ENCODE peak calls at places on chromosomes 16 and 17, in five cellular contexts. V, W, Y, L and R are unnamed samples.

GRCh38 chr17:71024172-71024571 is 854.8 kb downstream of the KCNJ2 start:
- DNase-seq in W (no peak), L (no peak), Y (no peak), V (no peak), R (no peak)

GRCh38 chr16:86122681-86123342 is 223.8 kb downstream of the IRF8 start:
- DNase-seq in V (no peak), W (no peak), L (no peak), Y (no peak), R (no peak)

GRCh38 chr16:74372953-74373846 is 2.9 kb upstream of the NPIPB15 start:
- DNase-seq in L (no peak), V (no peak), Y (no peak), W (no peak), R (no peak)

GRCh38 chr17:36817483-36818048 is 119.7 kb upstream of the LHX1 start:
- DNase-seq in Y (no peak), W (no peak), L (no peak), V (no peak), R (no peak)

GRCh38 chr17:52145496-52145895 is 13.0 kb downstream of the CA10 start:
- DNase-seq in V (no peak), L (no peak), Y (no peak), W (no peak), R (no peak)

GRCh38 chr16:5640883-5641282 is 543.3 kb upstream of the EEF2KMT start:
- DNase-seq in L (no peak), V (no peak), W (no peak), Y (no peak), R (no peak)

GRCh38 chr17:2396568-2397246 is 4.2 kb downstream of the MNT start:
- DNase-seq in Y (peak; percentile 99), W (peak; percentile 96), V (peak; percentile 41), L (no peak), R (no peak)

GRCh38 chr16:86576591-86577313 is 1.6 kb upstream of the FOXL1 start:
- DNase-seq in L (no peak), Y (peak; percentile 66), W (no peak), V (no peak), R (no peak)

GRCh38 chr17:47721725-47722124 is 11.3 kb upstream of the TBX21 start:
- DNase-seq in W (no peak), V (no peak), L (no peak), Y (no peak), R (no peak)

GRCh38 chr17:7842380-7842949 is 8.4 kb downstream of the KDM6B start:
- DNase-seq in L (no peak), V (peak; percentile 98), W (peak; percentile 51), Y (peak; percentile 95), R (peak; percentile 94)

GRCh38 chr16:83095926-83096692 is 469.3 kb downstream of the CDH13 start:
- DNase-seq in V (no peak), Y (peak; percentile 47), W (no peak), L (no peak), R (no peak)

GRCh38 chr17:38577645-38578173 is 28.0 kb downstream of the SRCIN1 start:
- DNase-seq in Y (no peak), V (no peak), W (no peak), L (no peak), R (no peak)

GRCh38 chr17:74362811-74363498 is 1.3 kb upstream of the BTBD17 start:
- DNase-seq in L (no peak), V (no peak), W (no peak), Y (no peak), R (no peak)

GRCh38 chr16:68035227-68035626 is 12.1 kb downstream of the DUS2 start:
- DNase-seq in L (no peak), V (no peak), Y (no peak), W (no peak), R (no peak)

GRCh38 chr17:37813753-37814152 is 68.9 kb upstream of the HNF1B start:
- DNase-seq in Y (peak; percentile 22), W (no peak), V (no peak), L (no peak), R (no peak)

GRCh38 chr16:22008215-22009142 is 568 bp downstream of the MOSMO start:
- DNase-seq in W (no peak), Y (no peak), V (no peak), L (no peak), R (peak; percentile 31)

GRCh38 chr16:88826070-88826840 is 14.5 kb upstream of the APRT start:
- DNase-seq in Y (no peak), V (no peak), W (no peak), L (no peak), R (no peak)